ENCODE peak calls at places on chromosomes 1 and 21, in four cellular contexts. H, D, X and Z are unnamed samples.
A peak's percentile ranks its signal among the peaks of the same experiment; 100 is the strongest.

GRCh38 chr1:3907031-3907534 is 7.0 kb upstream of the C1orf174 start:
- DNase-seq in H (no peak), D (peak; percentile 60), X (no peak), Z (no peak)

GRCh38 chr1:219163401-219163954 is 10.2 kb upstream of the LYPLAL1 start:
- DNase-seq in H (no peak), D (no peak), X (no peak), Z (no peak)

GRCh38 chr1:241423541-241424479 is 66.8 kb upstream of the RGS7 start:
- DNase-seq in H (no peak), D (no peak), X (peak; percentile 63), Z (no peak)

GRCh38 chr1:183582021-183582746 is 8.1 kb downstream of the NCF2 start:
- DNase-seq in H (no peak), D (peak; percentile 79), X (no peak), Z (no peak)

GRCh38 chr1:54241430-54241829 is 41.5 kb downstream of the MRPL37 start:
- DNase-seq in H (no peak), D (no peak), X (no peak), Z (no peak)

GRCh38 chr1:152111515-152111968 is 3.7 kb downstream of the TCHH start:
- DNase-seq in H (no peak), D (no peak), X (peak; percentile 34), Z (no peak)

GRCh38 chr1:22773981-22774471 is 63.4 kb downstream of the EPHB2 start:
- DNase-seq in H (peak; percentile 24), D (peak; percentile 89), X (peak; percentile 38), Z (no peak)

GRCh38 chr1:12810691-12811408 is 19.7 kb downstream of the PRAMEF1 start:
- DNase-seq in H (no peak), D (no peak), X (no peak), Z (no peak)

GRCh38 chr1:235725493-235725892 is 75.9 kb upstream of the GNG4 start:
- DNase-seq in H (no peak), D (no peak), X (peak; percentile 28), Z (no peak)

GRCh38 chr1:34918609-34919561 is 10.6 kb downstream of the DLGAP3 start:
- DNase-seq in H (no peak), D (no peak), X (no peak), Z (no peak)

GRCh38 chr21:46421191-46421750 is 37.4 kb upstream of the DIP2A start:
- DNase-seq in H (no peak), D (no peak), X (no peak), Z (no peak)

GRCh38 chr1:110872745-110873435 is at the start of gene CD53:
- DNase-seq in H (peak; percentile 57), D (no peak), X (no peak), Z (no peak)

GRCh38 chr1:47703981-47704596 is 266.2 kb downstream of the FOXD2 start:
- DNase-seq in H (no peak), D (no peak), X (peak; percentile 30), Z (no peak)

GRCh38 chr1:16067127-16067768 is 6.2 kb downstream of the FAM131C start:
- DNase-seq in H (no peak), D (no peak), X (peak; percentile 6), Z (no peak)

GRCh38 chr1:248793592-248793991 is 32.1 kb downstream of the SH3BP5L start:
- DNase-seq in H (no peak), D (no peak), X (no peak), Z (no peak)

GRCh38 chr1:39833121-39833520 is 44.5 kb upstream of the BMP8B start:
- DNase-seq in H (no peak), D (no peak), X (peak; percentile 4), Z (no peak)

GRCh38 chr1:99496067-99496466 is 149.8 kb upstream of the PALMD start:
- DNase-seq in H (no peak), D (no peak), X (no peak), Z (no peak)

GRCh38 chr1:225735252-225736149 is 42.1 kb upstream of the SRP9 start:
- DNase-seq in H (peak; percentile 76), D (peak; percentile 92), X (peak; percentile 98), Z (no peak)

GRCh38 chr1:81034366-81034765 is 766.4 kb upstream of the ADGRL2 start:
- DNase-seq in H (no peak), D (no peak), X (no peak), Z (no peak)

GRCh38 chr1:241532173-241532553 is at the start of gene KMO:
- DNase-seq in H (no peak), D (no peak), X (peak; percentile 3), Z (no peak)

GRCh38 chr1:68197459-68197858 is 34.9 kb downstream of the WLS start:
- DNase-seq in H (no peak), D (no peak), X (no peak), Z (no peak)

GRCh38 chr1:80882552-80882951 is 918.2 kb upstream of the ADGRL2 start:
- DNase-seq in H (no peak), D (no peak), X (peak; percentile 65), Z (no peak)

GRCh38 chr1:91804546-91805023 is 81.4 kb downstream of the TGFBR3 start:
- DNase-seq in H (no peak), D (no peak), X (no peak), Z (no peak)

GRCh38 chr1:202241376-202242079 is 47.9 kb downstream of the LGR6 start:
- DNase-seq in H (no peak), D (peak; percentile 91), X (no peak), Z (no peak)

GRCh38 chr1:26666855-26667254 is 29.0 kb upstream of the ARID1A start:
- DNase-seq in H (no peak), D (no peak), X (peak; percentile 62), Z (no peak)

GRCh38 chr1:53198241-53198651 is 1.6 kb downstream of the CPT2 start:
- DNase-seq in H (peak; percentile 35), D (no peak), X (no peak), Z (no peak)

GRCh38 chr1:28365864-28366263 is 3.7 kb upstream of the PHACTR4 start:
- DNase-seq in H (no peak), D (peak; percentile 3), X (no peak), Z (no peak)

GRCh38 chr1:4653796-4654715 is at the start of gene AJAP1:
- DNase-seq in H (no peak), D (no peak), X (no peak), Z (no peak)

GRCh38 chr1:245277276-245277675 is 122.5 kb downstream of the KIF26B start:
- DNase-seq in H (no peak), D (no peak), X (no peak), Z (no peak)

GRCh38 chr1:112263464-112263863 is 132.6 kb upstream of the CTTNBP2NL start:
- DNase-seq in H (no peak), D (no peak), X (peak; percentile 57), Z (no peak)

GRCh38 chr1:43334453-43335205 is 3.0 kb upstream of the MPL start:
- DNase-seq in H (no peak), D (peak; percentile 12), X (no peak), Z (no peak)
- H3K36me3 ChIP-seq in H (no peaks in the 10 kb centered on the region), D (no peaks in the 10 kb centered on the region), X (no peaks in the 10 kb centered on the region), Z (no peaks in the 10 kb centered on the region)

DNA sequence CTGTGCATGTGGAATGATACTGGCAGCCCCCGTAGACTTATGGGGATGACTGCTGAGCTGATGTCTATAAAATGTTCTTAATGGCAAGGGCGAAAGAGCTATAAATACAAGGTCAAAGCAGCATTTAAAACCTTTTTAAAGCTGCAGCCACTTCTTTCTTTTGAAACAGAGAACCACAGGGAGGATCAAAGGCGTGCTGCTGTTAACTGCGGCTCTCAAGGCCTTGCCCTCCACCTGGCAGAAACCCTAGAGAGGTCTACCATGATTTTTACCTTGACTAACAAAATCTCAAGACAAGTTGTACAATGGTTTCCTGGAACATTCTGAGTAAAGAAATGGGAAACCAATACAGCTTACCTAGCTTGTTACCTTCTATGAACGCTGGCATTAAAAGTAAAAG is 89.7 kb downstream of the SLC45A1 start:
- DNase-seq in H (no peak), D (no peak), X (no peak), Z (no peak)
- H3K36me3 ChIP-seq in H (no peaks in the 10 kb centered on the region), D (peaks cover 9% of the 10 kb centered on the region), X (peaks cover 32% of the 10 kb centered on the region), Z (peaks cover 54% of the 10 kb centered on the region)

DNA sequence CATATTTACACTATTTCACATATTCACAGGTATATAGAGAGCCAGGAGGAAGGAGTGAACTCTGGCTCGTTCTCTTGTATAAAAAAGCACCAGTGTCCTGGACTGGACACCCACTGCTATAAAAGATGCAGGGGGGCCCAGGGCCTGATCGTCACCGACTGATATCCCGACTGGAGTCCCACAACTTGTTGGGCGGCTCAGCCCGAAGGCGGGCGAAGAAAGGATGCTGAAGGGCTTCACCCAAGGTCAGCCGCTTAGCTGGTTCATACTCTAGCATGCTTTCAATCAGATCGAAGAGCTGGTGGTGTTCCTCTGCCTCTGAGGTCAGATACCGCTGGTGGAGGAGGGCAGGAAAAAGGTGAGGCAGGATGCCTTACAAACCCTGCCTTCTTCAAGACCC is 907 bp upstream of the SCAMP3 start:
- DNase-seq in H (no peak), D (no peak), X (no peak), Z (no peak)
- H3K36me3 ChIP-seq in H (peaks cover 62% of the 10 kb centered on the region), D (peaks cover 76% of the 10 kb centered on the region), X (peaks cover 36% of the 10 kb centered on the region), Z (peaks cover 58% of the 10 kb centered on the region)

DNA sequence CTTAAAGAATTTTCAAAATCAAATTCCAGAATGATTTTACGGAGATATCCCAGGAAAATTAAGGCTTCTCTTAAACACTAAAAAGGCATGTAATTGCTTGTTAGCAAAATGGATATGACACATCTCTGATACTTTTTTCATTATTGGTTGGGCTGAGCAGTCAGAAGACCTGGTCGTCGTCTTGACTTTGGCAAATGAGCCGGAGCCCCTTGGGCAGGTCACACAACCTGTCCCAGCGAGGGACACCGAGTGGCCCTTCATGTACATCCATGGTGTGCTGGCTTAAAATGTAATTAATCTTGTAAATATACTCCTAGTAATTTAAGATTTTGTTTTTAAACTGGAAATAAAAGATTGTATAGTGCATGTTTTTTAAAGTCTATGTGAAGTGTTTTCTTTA is 33.9 kb downstream of the IFNGR2 start:
- DNase-seq in H (no peak), D (no peak), X (no peak), Z (no peak)
- H3K36me3 ChIP-seq in H (peaks cover 58% of the 10 kb centered on the region), D (peaks cover 71% of the 10 kb centered on the region), X (peaks cover 38% of the 10 kb centered on the region), Z (peaks cover 23% of the 10 kb centered on the region)

DNA sequence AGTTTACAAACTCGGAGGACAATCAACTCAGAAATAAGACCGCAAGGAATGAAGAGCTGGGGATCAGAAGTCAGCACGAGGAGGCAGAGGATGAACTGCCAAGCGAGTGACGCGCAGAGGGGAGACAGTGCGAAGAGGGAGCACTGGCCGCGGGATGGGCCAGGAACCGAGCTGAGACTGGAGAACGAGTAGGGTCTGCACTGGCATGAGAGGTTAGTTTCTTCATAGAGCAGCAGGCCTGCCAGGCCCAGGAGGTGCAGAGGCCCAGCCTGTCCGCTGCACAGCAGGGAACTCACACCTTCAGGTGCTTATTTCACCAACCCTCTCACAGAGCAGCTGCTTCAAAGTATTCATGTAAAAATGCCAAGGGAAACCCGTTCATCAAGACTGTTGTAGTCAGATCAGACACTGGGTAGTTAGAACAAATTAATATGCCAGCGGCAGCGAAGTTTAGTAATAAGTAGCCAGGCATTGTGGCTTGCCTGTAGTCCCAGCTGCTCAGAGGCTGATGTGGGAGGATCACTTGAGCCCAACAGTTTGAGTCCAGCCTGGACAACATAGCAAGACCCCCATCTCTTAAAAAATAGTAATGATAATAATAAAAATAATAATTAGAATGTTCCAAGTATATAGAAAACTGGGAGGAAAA is 144.5 kb downstream of the SLC45A1 start:
- DNase-seq in H (no peak), D (no peak), X (no peak), Z (no peak)
- H3K36me3 ChIP-seq in H (no peaks in the 10 kb centered on the region), D (no peaks in the 10 kb centered on the region), X (peaks cover 3% of the 10 kb centered on the region), Z (no peaks in the 10 kb centered on the region)

GRCh38 chr21:24220466-24220865 is 1386.8 kb downstream of the MRPL39 start:
- DNase-seq in H (no peak), D (no peak), X (peak; percentile 0), Z (no peak)
- H3K36me3 ChIP-seq in H (no peaks in the 10 kb centered on the region), D (no peaks in the 10 kb centered on the region), X (no peaks in the 10 kb centered on the region), Z (no peaks in the 10 kb centered on the region)